ENCODE peak calls at places on chromosome 18, in seven cellular contexts. M is hepatocyte; R is cardiac fibroblast; T is CD4-positive, CD25-positive, alpha-beta regulatory T cell; L is CD8-positive, alpha-beta T cell; K is SK-N-SH; V is astrocyte of the spinal cord. I is an unnamed sample.

GRCh38 chr18:61651145-61651879 is 241.5 kb downstream of the RNF152 start:
- DNase-seq in M (no peak), R (no peak), T (no peak), L (no peak), K (peak), V (no peak), I (peak)

GRCh38 chr18:48477353-48477752 is 61.5 kb upstream of the CTIF start:
- DNase-seq in M (no peak), R (no peak), T (no peak), L (no peak), K (no peak), V (no peak), I (no peak)

GRCh38 chr18:33567705-33568104 is 10.3 kb upstream of the ASXL3 start:
- DNase-seq in M (no peak), R (no peak), T (no peak), L (no peak), K (no peak), V (no peak), I (no peak)

GRCh38 chr18:354456-354855 is 86.6 kb upstream of the THOC1 start:
- DNase-seq in M (no peak), R (no peak), T (no peak), L (no peak), K (no peak), V (no peak), I (no peak)

GRCh38 chr18:34866739-34867138 is 156.6 kb downstream of the DTNA start:
- DNase-seq in M (peak), R (peak), T (no peak), L (no peak), K (peak), V (peak), I (no peak)

GRCh38 chr18:77899972-77900754 is 650.5 kb downstream of the GALR1 start:
- DNase-seq in M (peak), R (peak), T (peak), L (peak), K (peak), V (peak), I (peak)

GRCh38 chr18:68532328-68532885 is 182.5 kb downstream of the TMX3 start:
- DNase-seq in M (no peak), R (no peak), T (no peak), L (no peak), K (no peak), V (no peak), I (no peak)

GRCh38 chr18:48270929-48271328 is 138.3 kb downstream of the ZBTB7C start:
- DNase-seq in M (no peak), R (no peak), T (no peak), L (no peak), K (no peak), V (no peak), I (peak)

GRCh38 chr18:37124511-37124910 is 295.6 kb downstream of the KIAA1328 start:
- DNase-seq in M (no peak), R (no peak), T (no peak), L (no peak), K (no peak), V (peak), I (no peak)

GRCh38 chr18:62420151-62420512 is 95.0 kb downstream of the TNFRSF11A start:
- DNase-seq in M (peak), R (peak), T (no peak), L (no peak), K (no peak), V (peak), I (peak)

GRCh38 chr18:79631761-79632446 is 47.7 kb upstream of the CTDP1 start:
- DNase-seq in M (no peak), R (no peak), T (no peak), L (peak), K (no peak), V (no peak), I (no peak)

GRCh38 chr18:13672657-13673056 is 53.7 kb downstream of the FAM210A start:
- DNase-seq in M (no peak), R (peak), T (no peak), L (no peak), K (no peak), V (no peak), I (no peak)

GRCh38 chr18:36411745-36412168 is 114.2 kb downstream of the FHOD3 start:
- DNase-seq in M (no peak), R (peak), T (no peak), L (no peak), K (peak), V (peak), I (no peak)

GRCh38 chr18:48802543-48803428 is 148.0 kb downstream of the SMAD7 start:
- DNase-seq in M (peak), R (no peak), T (no peak), L (peak), K (no peak), V (no peak), I (no peak)

GRCh38 chr18:48319796-48320638 is 89.2 kb downstream of the ZBTB7C start:
- DNase-seq in M (peak), R (peak), T (no peak), L (no peak), K (peak), V (no peak), I (no peak)

GRCh38 chr18:11739893-11740292 is 50.8 kb downstream of the GNAL start:
- DNase-seq in M (no peak), R (no peak), T (no peak), L (no peak), K (no peak), V (no peak), I (no peak)

GRCh38 chr18:10194592-10194991 is 259.8 kb upstream of the APCDD1 start:
- DNase-seq in M (no peak), R (peak), T (no peak), L (no peak), K (no peak), V (no peak), I (no peak)

GRCh38 chr18:54767094-54767493 is 61.2 kb upstream of the RAB27B start:
- DNase-seq in M (peak), R (no peak), T (no peak), L (no peak), K (no peak), V (no peak), I (peak)

GRCh38 chr18:26181343-26181826 is 44.9 kb upstream of the TAF4B start:
- DNase-seq in M (no peak), R (no peak), T (no peak), L (no peak), K (no peak), V (no peak), I (no peak)

GRCh38 chr18:69968073-69968472 is 20.4 kb upstream of the CD226 start:
- DNase-seq in M (no peak), R (no peak), T (peak), L (peak), K (peak), V (no peak), I (peak)

GRCh38 chr18:35231052-35231451 is 9.8 kb upstream of the ZNF397 start:
- DNase-seq in M (peak), R (peak), T (peak), L (peak), K (peak), V (peak), I (peak)

GRCh38 chr18:45106331-45106774 is 425.7 kb downstream of the SETBP1 start:
- DNase-seq in M (no peak), R (peak), T (no peak), L (no peak), K (no peak), V (peak), I (peak)
- H3K4me3 ChIP-seq in M (no peak), R (no peak), T (no peak), L (no peak), K (no peak), V (no peak), I (no peak)

GRCh38 chr18:8946046-8946838 is 156.3 kb upstream of the NDUFV2 start:
- DNase-seq in M (no peak), R (peak), T (no peak), L (no peak), K (no peak), V (peak), I (no peak)

GRCh38 chr18:8949206-8949605 is 153.3 kb upstream of the NDUFV2 start:
- DNase-seq in M (no peak), R (peak), T (no peak), L (no peak), K (peak), V (no peak), I (no peak)

GRCh38 chr18:8947576-8947975 is 154.9 kb upstream of the NDUFV2 start:
- DNase-seq in M (no peak), R (peak), T (no peak), L (no peak), K (no peak), V (peak), I (no peak)

GRCh38 chr18:8948011-8948410 is 154.5 kb upstream of the NDUFV2 start:
- DNase-seq in M (no peak), R (no peak), T (no peak), L (no peak), K (no peak), V (no peak), I (no peak)

DNA sequence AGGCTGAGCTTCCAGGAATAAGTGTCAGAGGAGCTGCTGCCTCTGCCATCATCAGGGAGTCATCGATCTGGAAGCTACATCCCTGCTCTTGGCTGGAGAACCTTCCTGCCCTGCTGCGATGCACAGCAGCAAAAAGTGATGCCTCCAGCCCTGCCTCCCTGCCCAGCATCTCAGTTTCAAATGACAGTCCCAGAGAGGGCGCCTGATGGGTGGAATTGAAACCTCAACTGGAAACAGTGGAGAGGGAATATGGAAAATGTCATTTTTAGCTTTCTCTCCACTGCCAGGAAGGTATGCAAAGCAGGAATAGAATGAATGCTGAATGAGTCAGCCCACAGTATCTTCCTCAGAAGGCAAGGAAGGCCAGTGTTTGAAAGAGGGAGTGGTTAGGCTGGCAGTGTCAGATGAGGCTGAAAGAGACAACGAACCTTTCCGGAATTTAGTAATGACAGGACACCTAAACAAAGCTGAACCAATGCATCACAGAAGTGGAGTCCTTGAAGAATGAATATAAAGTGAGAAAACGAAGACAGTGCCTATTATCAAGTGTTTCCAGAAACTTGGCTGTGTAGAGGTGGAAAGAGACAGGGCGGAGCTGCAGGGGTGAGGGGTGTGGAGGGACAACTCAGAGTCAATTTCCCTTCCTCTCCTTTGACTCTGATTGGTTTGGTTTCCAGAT is 153.9 kb upstream of the NDUFV2 start:
- DNase-seq in M (peak), R (peak), T (no peak), L (no peak), K (no peak), V (peak), I (no peak)
- H3K4me3 ChIP-seq in M (no peak), R (no peak), T (no peak), L (no peak), K (peak), V (no peak), I (no peak)

DNA sequence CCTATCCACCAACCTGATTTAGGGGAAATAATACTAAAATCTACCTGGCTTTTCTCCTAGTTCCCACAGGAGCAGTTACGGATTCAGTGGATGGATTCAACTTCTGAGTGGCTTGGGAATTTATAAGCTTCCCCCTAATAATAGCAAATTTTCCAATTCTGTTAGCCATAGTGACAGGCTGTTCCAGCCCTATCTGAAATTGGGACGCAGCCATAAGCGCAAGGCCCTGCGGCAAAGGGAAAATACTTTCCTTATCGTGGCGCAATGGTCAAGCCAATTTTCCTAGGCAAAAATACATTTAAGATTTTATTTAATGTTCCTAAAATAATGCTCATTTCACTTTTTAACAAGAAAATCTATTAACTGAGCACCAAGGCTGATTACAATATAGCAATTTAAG is 49.7 kb downstream of the CDH2 start:
- DNase-seq in M (no peak), R (peak), T (no peak), L (no peak), K (no peak), V (no peak), I (no peak)
- H3K4me3 ChIP-seq in M (no peak), R (no peak), T (no peak), L (no peak), K (no peak), V (no peak), I (no peak)

GRCh38 chr18:64991102-64991501 is 759.7 kb upstream of the CDH7 start:
- DNase-seq in M (no peak), R (no peak), T (no peak), L (no peak), K (no peak), V (no peak), I (no peak)
- H3K4me3 ChIP-seq in M (no peak), R (no peak), T (no peak), L (no peak), K (no peak), V (no peak), I (no peak)

GRCh38 chr18:3217930-3218647 is 1.7 kb downstream of the MYOM1 start:
- DNase-seq in M (peak), R (peak), T (no peak), L (no peak), K (no peak), V (no peak), I (peak)
- H3K4me3 ChIP-seq in M (no peak), R (no peak), T (no peak), L (no peak), K (no peak), V (no peak), I (no peak)

GRCh38 chr18:50272593-50272992 is 6.3 kb upstream of the CFAP53 start:
- DNase-seq in M (no peak), R (no peak), T (no peak), L (no peak), K (no peak), V (no peak), I (no peak)

GRCh38 chr18:50262977-50263376 is 3.3 kb downstream of the CFAP53 start:
- DNase-seq in M (no peak), R (no peak), T (no peak), L (no peak), K (no peak), V (no peak), I (no peak)

GRCh38 chr18:50273203-50274043 is 7.1 kb upstream of the CFAP53 start:
- DNase-seq in M (no peak), R (no peak), T (no peak), L (no peak), K (no peak), V (no peak), I (no peak)

GRCh38 chr18:50266248-50266704 is at the start of gene CFAP53:
- DNase-seq in M (peak), R (peak), T (peak), L (peak), K (peak), V (peak), I (peak)

DNA sequence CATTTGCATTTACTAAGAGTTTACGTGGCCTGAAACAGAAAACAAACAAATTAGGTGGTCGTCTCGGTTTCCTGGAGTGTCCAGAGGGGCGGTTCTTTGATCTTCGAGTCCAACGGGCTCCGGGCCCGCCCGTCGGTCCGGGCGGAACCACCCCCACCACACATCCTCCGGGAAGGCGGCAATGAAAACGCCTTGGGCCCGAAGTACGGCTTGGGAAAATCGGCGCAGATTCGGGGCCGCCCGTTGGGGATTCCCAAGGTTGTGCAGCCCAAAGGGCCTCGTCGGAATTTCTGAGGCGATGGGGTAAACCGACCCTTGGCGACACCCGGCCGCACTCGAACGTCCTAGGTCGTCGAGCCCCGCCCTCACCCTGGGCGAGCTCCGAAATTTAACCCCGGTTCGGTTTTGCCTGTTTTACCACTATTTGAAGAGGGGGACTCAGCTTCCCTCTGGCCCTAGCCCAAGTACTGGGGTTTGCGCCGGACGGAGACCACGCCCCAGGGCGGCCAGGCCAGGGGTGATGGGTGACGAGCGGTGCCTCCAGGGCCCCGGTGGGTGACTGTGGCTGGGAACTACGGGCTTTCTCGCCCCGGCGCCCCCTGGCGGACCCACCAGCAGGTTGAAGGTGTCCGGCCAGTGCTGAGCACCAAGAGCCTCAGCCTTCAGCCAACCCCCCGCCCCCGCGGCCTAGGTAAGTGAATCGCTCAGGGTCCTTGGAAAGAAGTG is 1.9 kb upstream of the CFAP53 start:
- DNase-seq in M (peak), R (peak), T (peak), L (peak), K (peak), V (peak), I (peak)
- H3K4me3 ChIP-seq in M (peak), R (peak), T (peak), L (peak), K (no peak), V (peak), I (peak)